ENCODE peak calls at places on chromosomes 6 and 20, in eight cellular contexts. C, Y, B, U, Q, T, P and F are unnamed samples.
A peak's percentile ranks its signal among the peaks of the same experiment; 100 is the strongest.

GRCh38 chr6:6694368-6694780 is 105.9 kb downstream of the LY86 start:
- DNase-seq in Y (no peak), U (no peak), B (no peak), T (no peak), Q (no peak), C (no peak), P (no peak), F (no peak)

GRCh38 chr20:2865630-2866029 is 7.7 kb upstream of the PTPRA start:
- DNase-seq in U (peak; percentile 38), Y (no peak), P (no peak), T (no peak), Q (no peak), C (no peak), B (no peak), F (no peak)

GRCh38 chr6:147941143-147941542 is 401.5 kb upstream of the SASH1 start:
- DNase-seq in B (no peak), Y (no peak), T (no peak), P (no peak), C (no peak), U (no peak), Q (no peak), F (no peak)

GRCh38 chr6:80872194-80872950 is 765.9 kb downstream of the BCKDHB start:
- DNase-seq in C (no peak), U (no peak), Y (no peak), Q (no peak), T (no peak), P (no peak), B (no peak), F (no peak)

GRCh38 chr20:5000263-5001173 is 792 bp downstream of the SLC23A2 start:
- DNase-seq in U (peak; percentile 8), Q (no peak), T (peak; percentile 41), P (peak; percentile 10), Y (no peak), B (no peak), C (no peak), F (peak; percentile 48)

GRCh38 chr6:38114976-38115632 is 295.6 kb downstream of the ZFAND3 start:
- DNase-seq in U (no peak), T (no peak), C (no peak), B (no peak), Q (no peak), P (no peak), Y (no peak), F (no peak)

GRCh38 chr20:34250005-34250404 is 8.8 kb downstream of the ASIP start:
- DNase-seq in U (no peak), Q (no peak), T (no peak), B (no peak), C (no peak), P (no peak), Y (no peak), F (no peak)

GRCh38 chr20:61888101-61888865 is 177.4 kb downstream of the TAF4 start:
- DNase-seq in B (no peak), C (no peak), Q (no peak), T (no peak), P (no peak), U (no peak), Y (no peak), F (no peak)

GRCh38 chr20:9609892-9610502 is 95.6 kb downstream of the LAMP5 start:
- DNase-seq in U (peak; percentile 31), T (peak; percentile 67), P (peak; percentile 1), B (no peak), Q (peak; percentile 34), C (no peak), Y (peak; percentile 84), F (peak; percentile 53)

GRCh38 chr6:104548297-104548696 is 311.4 kb downstream of the HACE1 start:
- DNase-seq in T (no peak), U (no peak), B (no peak), Q (no peak), P (no peak), C (no peak), Y (no peak), F (no peak)

GRCh38 chr20:53032021-53033001 is 60.2 kb downstream of the TSHZ2 start:
- DNase-seq in T (no peak), P (no peak), U (no peak), C (no peak), Y (no peak), B (no peak), Q (peak; percentile 45), F (no peak)

GRCh38 chr6:143962644-143962929 is 45.5 kb downstream of the PLAGL1 start:
- DNase-seq in T (peak; percentile 18), P (no peak), B (no peak), C (no peak), Q (no peak), U (no peak), Y (peak; percentile 67), F (peak; percentile 22)

GRCh38 chr6:96570053-96570452 is 7.1 kb downstream of the FHL5 start:
- DNase-seq in P (no peak), Q (no peak), C (no peak), Y (no peak), B (no peak), U (no peak), T (no peak), F (no peak)

GRCh38 chr6:138677538-138677937 is 96.0 kb upstream of the CCDC28A start:
- DNase-seq in Q (no peak), C (no peak), T (no peak), U (no peak), P (no peak), B (no peak), Y (no peak), F (no peak)